ENCODE peak calls at places on chromosome 18, in four cellular contexts. One of them, this sample, is unnamed. For H3K4me1, the result is how much of the 10 kb centered on the place peaks cover.

GRCh38 chr18:29594494-29594893 is 1417.6 kb upstream of the CDH2 start:
- DNase-seq in neuronal stem cell: no peak
- DNase-seq in PC-3: no peak
- DNase-seq in thyroid gland: no peak
- DNase-seq in this sample: no peak

GRCh38 chr18:45722899-45723298 is 1.1 kb upstream of the SLC14A1 start:
- DNase-seq in neuronal stem cell: peak
- DNase-seq in thyroid gland: peak
- DNase-seq in PC-3: peak
- DNase-seq in this sample: peak

GRCh38 chr18:61679836-61680235 is 213.0 kb downstream of the RNF152 start:
- DNase-seq in neuronal stem cell: no peak
- DNase-seq in PC-3: no peak
- DNase-seq in thyroid gland: no peak
- DNase-seq in this sample: no peak

GRCh38 chr18:52334896-52335295 is 5.1 kb upstream of the DCC start:
- DNase-seq in PC-3: peak
- DNase-seq in neuronal stem cell: no peak
- DNase-seq in thyroid gland: no peak
- DNase-seq in this sample: no peak

GRCh38 chr18:58354051-58354450 is 274.8 kb downstream of the ALPK2 start:
- DNase-seq in thyroid gland: no peak
- DNase-seq in neuronal stem cell: no peak
- DNase-seq in PC-3: no peak
- DNase-seq in this sample: no peak

GRCh38 chr18:63161728-63162195 is 157.8 kb downstream of the BCL2 start:
- DNase-seq in neuronal stem cell: no peak
- DNase-seq in thyroid gland: peak
- DNase-seq in PC-3: peak
- DNase-seq in this sample: peak

GRCh38 chr18:4017479-4017878 is 437.6 kb downstream of the DLGAP1 start:
- DNase-seq in thyroid gland: no peak
- DNase-seq in PC-3: peak
- DNase-seq in neuronal stem cell: no peak
- DNase-seq in this sample: peak

GRCh38 chr18:57205641-57206040 is 58.8 kb downstream of the BOD1L2 start:
- DNase-seq in thyroid gland: no peak
- DNase-seq in PC-3: no peak
- DNase-seq in neuronal stem cell: no peak
- DNase-seq in this sample: no peak

GRCh38 chr18:52402814-52403213 is 62.8 kb downstream of the DCC start:
- DNase-seq in thyroid gland: no peak
- DNase-seq in neuronal stem cell: no peak
- DNase-seq in PC-3: no peak
- DNase-seq in this sample: no peak

GRCh38 chr18:45652703-45653490 is 37.6 kb downstream of the SLC14A2 start:
- DNase-seq in thyroid gland: no peak
- DNase-seq in neuronal stem cell: no peak
- DNase-seq in PC-3: peak
- DNase-seq in this sample: no peak

GRCh38 chr18:58381676-58382411 is 247.0 kb downstream of the ALPK2 start:
- DNase-seq in neuronal stem cell: no peak
- DNase-seq in PC-3: no peak
- DNase-seq in thyroid gland: no peak
- DNase-seq in this sample: no peak

GRCh38 chr18:24398515-24398914 is 891 bp upstream of the OSBPL1A start:
- DNase-seq in thyroid gland: no peak
- DNase-seq in PC-3: peak
- DNase-seq in neuronal stem cell: no peak
- DNase-seq in this sample: no peak

GRCh38 chr18:59547691-59548182 is 149.5 kb downstream of the CCBE1 start:
- DNase-seq in PC-3: no peak
- DNase-seq in neuronal stem cell: no peak
- DNase-seq in thyroid gland: peak
- DNase-seq in this sample: no peak

GRCh38 chr18:59265246-59266018 is 7.8 kb downstream of the RAX start:
- DNase-seq in neuronal stem cell: no peak
- DNase-seq in PC-3: no peak
- DNase-seq in thyroid gland: no peak
- DNase-seq in this sample: no peak

GRCh38 chr18:32308493-32309120 is 118.8 kb downstream of the MEP1B start:
- DNase-seq in thyroid gland: no peak
- DNase-seq in neuronal stem cell: no peak
- DNase-seq in PC-3: peak
- DNase-seq in this sample: no peak

GRCh38 chr18:3281456-3282400 is 19.8 kb downstream of the MYL12B start:
- DNase-seq in thyroid gland: no peak
- DNase-seq in PC-3: peak
- DNase-seq in neuronal stem cell: peak
- DNase-seq in this sample: peak

GRCh38 chr18:44564922-44565321 is 115.8 kb upstream of the SETBP1 start:
- DNase-seq in thyroid gland: peak
- DNase-seq in PC-3: no peak
- DNase-seq in neuronal stem cell: no peak
- DNase-seq in this sample: no peak

GRCh38 chr18:33560686-33561370 is 17.2 kb upstream of the ASXL3 start:
- DNase-seq in neuronal stem cell: no peak
- DNase-seq in thyroid gland: no peak
- DNase-seq in PC-3: no peak
- DNase-seq in this sample: no peak

GRCh38 chr18:45664824-45665763 is 49.8 kb downstream of the SLC14A2 start:
- DNase-seq in PC-3: peak
- DNase-seq in thyroid gland: peak
- DNase-seq in neuronal stem cell: peak
- DNase-seq in this sample: peak

GRCh38 chr18:56019908-56020307 is 431.9 kb upstream of the TCF4 start:
- DNase-seq in neuronal stem cell: no peak
- DNase-seq in thyroid gland: no peak
- DNase-seq in PC-3: no peak
- DNase-seq in this sample: no peak

GRCh38 chr18:37160038-37160745 is 331.3 kb downstream of the KIAA1328 start:
- DNase-seq in thyroid gland: no peak
- DNase-seq in neuronal stem cell: no peak
- DNase-seq in PC-3: no peak
- DNase-seq in this sample: no peak

GRCh38 chr18:79519751-79520472 is 124.2 kb downstream of the NFATC1 start:
- DNase-seq in PC-3: no peak
- DNase-seq in neuronal stem cell: no peak
- DNase-seq in thyroid gland: no peak
- DNase-seq in this sample: no peak
- H3K4me1 ChIP-seq in PC-3: under half
- H3K4me1 ChIP-seq in neuronal stem cell: under half
- H3K4me1 ChIP-seq in thyroid gland: under half
- H3K4me1 ChIP-seq in this sample: half or more

GRCh38 chr18:25805323-25805722 is 285.1 kb downstream of the SS18 start:
- DNase-seq in PC-3: no peak
- DNase-seq in thyroid gland: no peak
- DNase-seq in neuronal stem cell: no peak
- DNase-seq in this sample: no peak
- H3K4me1 ChIP-seq in PC-3: under half
- H3K4me1 ChIP-seq in thyroid gland: under half
- H3K4me1 ChIP-seq in neuronal stem cell: under half
- H3K4me1 ChIP-seq in this sample: under half

GRCh38 chr18:35721431-35722081 is 140.0 kb downstream of the GALNT1 start:
- DNase-seq in neuronal stem cell: no peak
- DNase-seq in thyroid gland: no peak
- DNase-seq in PC-3: no peak
- DNase-seq in this sample: no peak
- H3K4me1 ChIP-seq in neuronal stem cell: under half
- H3K4me1 ChIP-seq in thyroid gland: under half
- H3K4me1 ChIP-seq in PC-3: under half
- H3K4me1 ChIP-seq in this sample: under half

DNA sequence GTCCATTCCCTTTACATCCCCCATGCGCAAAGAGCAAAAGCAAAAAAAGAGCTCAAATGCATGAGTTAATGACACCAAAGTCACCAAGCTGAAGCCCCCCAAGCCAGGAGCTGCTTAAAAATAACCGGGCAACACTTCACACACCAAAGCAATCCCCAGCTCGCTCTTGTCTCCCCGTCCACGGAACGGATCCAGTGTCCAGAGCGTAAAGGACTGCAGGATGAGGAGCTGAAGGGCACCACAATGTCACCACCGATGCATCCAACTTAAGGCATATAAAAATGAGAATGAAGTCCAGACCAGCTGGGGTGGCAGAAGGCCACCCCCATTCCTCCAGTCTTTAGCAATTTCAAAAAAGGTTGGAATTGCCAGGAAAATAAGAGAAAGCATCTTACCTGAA is 8.7 kb downstream of the SMAD7 start:
- DNase-seq in thyroid gland: no peak
- DNase-seq in PC-3: no peak
- DNase-seq in neuronal stem cell: no peak
- DNase-seq in this sample: no peak
- H3K4me1 ChIP-seq in thyroid gland: half or more
- H3K4me1 ChIP-seq in PC-3: under half
- H3K4me1 ChIP-seq in neuronal stem cell: under half
- H3K4me1 ChIP-seq in this sample: half or more

GRCh38 chr18:34808389-34808788 is 98.3 kb downstream of the DTNA start:
- DNase-seq in PC-3: no peak
- DNase-seq in thyroid gland: no peak
- DNase-seq in neuronal stem cell: no peak
- DNase-seq in this sample: no peak

GRCh38 chr18:34803877-34804276 is 93.8 kb downstream of the DTNA start:
- DNase-seq in neuronal stem cell: no peak
- DNase-seq in PC-3: no peak
- DNase-seq in thyroid gland: no peak
- DNase-seq in this sample: no peak

GRCh38 chr18:34805117-34805882 is 95.2 kb downstream of the DTNA start:
- DNase-seq in PC-3: no peak
- DNase-seq in neuronal stem cell: no peak
- DNase-seq in thyroid gland: no peak
- DNase-seq in this sample: no peak

GRCh38 chr18:34807106-34807796 is 97.2 kb downstream of the DTNA start:
- DNase-seq in thyroid gland: no peak
- DNase-seq in PC-3: peak
- DNase-seq in neuronal stem cell: no peak
- DNase-seq in this sample: no peak

DNA sequence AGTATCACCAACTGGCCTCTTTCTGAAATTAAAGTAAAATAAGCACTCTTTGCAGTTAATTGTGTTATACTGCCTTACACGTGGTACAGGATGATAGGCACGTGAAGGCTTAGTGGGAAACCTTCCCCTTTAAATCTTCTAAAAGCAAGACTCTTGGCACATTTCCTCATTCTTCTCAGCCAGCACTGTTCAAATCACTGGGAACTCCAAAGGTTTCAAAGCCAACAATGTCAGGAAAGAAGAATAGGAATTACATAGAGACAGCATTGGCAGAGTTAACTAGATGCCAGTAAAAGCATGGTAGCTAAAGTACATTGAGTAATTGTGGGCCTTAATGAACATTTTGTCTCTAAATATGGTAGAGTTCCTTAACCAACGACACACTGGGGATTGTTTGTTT is 96.4 kb downstream of the DTNA start:
- DNase-seq in neuronal stem cell: no peak
- DNase-seq in PC-3: no peak
- DNase-seq in thyroid gland: peak
- DNase-seq in this sample: no peak
- H3K4me1 ChIP-seq in neuronal stem cell: under half
- H3K4me1 ChIP-seq in PC-3: under half
- H3K4me1 ChIP-seq in thyroid gland: under half
- H3K4me1 ChIP-seq in this sample: under half

DNA sequence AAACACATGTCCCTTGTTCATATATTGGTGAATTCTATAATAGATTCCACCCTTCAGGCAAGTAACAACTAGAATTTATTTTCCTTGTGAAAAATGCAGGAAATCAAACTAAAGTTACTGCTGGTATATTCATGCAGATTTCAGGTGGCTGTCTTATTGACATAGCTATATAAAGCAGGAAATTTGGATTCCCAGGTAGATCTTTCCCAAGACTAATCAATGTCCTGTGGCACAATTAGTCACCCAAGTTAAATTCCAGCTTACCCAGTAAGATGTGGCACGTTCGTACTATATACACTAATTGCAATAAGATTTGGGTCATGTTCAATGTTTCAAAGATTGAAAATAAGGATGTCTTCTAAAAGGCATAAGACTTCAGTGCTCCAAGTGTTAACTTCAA is 42.0 kb downstream of the MYO5B start:
- DNase-seq in neuronal stem cell: no peak
- DNase-seq in thyroid gland: no peak
- DNase-seq in PC-3: peak
- DNase-seq in this sample: no peak
- H3K4me1 ChIP-seq in neuronal stem cell: under half
- H3K4me1 ChIP-seq in thyroid gland: under half
- H3K4me1 ChIP-seq in PC-3: under half
- H3K4me1 ChIP-seq in this sample: under half

DNA sequence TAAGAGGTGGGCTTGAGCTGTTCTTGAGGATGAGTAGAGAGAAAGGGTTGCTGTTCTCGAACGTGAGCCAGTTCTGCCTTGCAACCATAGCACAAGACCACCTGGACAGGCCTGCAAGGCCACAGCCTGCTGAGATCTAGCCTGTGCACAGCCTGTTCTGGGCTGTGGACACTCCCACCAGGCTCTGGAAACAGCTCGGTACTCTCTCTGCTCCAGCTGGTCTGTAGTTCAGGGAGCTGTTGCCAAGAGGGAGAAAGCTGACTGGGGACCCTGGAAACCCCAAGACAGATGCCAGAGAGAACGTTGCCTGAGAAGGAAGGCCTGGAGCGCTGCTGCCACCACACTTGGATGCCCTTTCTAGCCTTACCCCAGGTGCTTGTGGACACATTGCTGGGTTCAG is 69.8 kb downstream of the CTIF start:
- DNase-seq in PC-3: no peak
- DNase-seq in neuronal stem cell: no peak
- DNase-seq in thyroid gland: peak
- DNase-seq in this sample: no peak
- H3K4me1 ChIP-seq in PC-3: under half
- H3K4me1 ChIP-seq in neuronal stem cell: under half
- H3K4me1 ChIP-seq in thyroid gland: under half
- H3K4me1 ChIP-seq in this sample: under half